ENCODE peak calls at places on chromosome 20, in ten cellular contexts. O is sigmoid colon; H is GM13976; Y is stimulated activated CD8-positive, alpha-beta memory T cell treated with anti-CD3 and anti-CD28 coated beads, Interleukin-7, amount 100 ng/mL, for 4 hours; G is psoas muscle; P is Calu3; U is T-helper 1 cell; D is mucosa of gallbladder; Z is activated T-helper 1 cell treated with anti-CD3 and anti-CD28 coated beads, Interleukin-12 subunit alpha, Interleukin-12 subunit beta, Interleukin-2, Interleukin-4 antibody, amounts not matched to agents 30 ng/mL and 10 ng/mL and 1 ng/mL, durations not matched to agents 14 hours and 24 hours and 36 hours; R is naive thymus-derived CD4-positive, alpha-beta T cell. B is an unnamed sample.

GRCh38 chr20:10510216-10510615 is 75.1 kb downstream of the SLX4IP start:
- DNase-seq in O (no peak), H (no peak), Y (no peak), G (no peak), P (no peak), U (no peak), D (no peak), Z (no peak), R (no peak), B (no peak)

GRCh38 chr20:13221673-13222318 is 722 bp downstream of the ISM1 start:
- DNase-seq in O (peak), H (peak), Y (peak), G (peak), P (peak), U (peak), D (peak), Z (peak), R (peak), B (peak)

GRCh38 chr20:31708839-31709534 is 13.7 kb downstream of the BCL2L1 start:
- DNase-seq in O (peak), H (no peak), Y (no peak), G (no peak), P (no peak), U (no peak), D (no peak), Z (no peak), R (no peak), B (no peak)

GRCh38 chr20:49705358-49705757 is 8.3 kb downstream of the B4GALT5 start:
- DNase-seq in O (no peak), H (peak), Y (no peak), G (no peak), P (no peak), U (no peak), D (no peak), Z (no peak), R (no peak), B (peak)

GRCh38 chr20:35171753-35172433 is at the start of gene PROCR:
- DNase-seq in O (peak), H (peak), Y (no peak), G (peak), P (peak), U (no peak), D (peak), Z (no peak), R (no peak), B (peak)

GRCh38 chr20:50216543-50217206 is 26.0 kb downstream of the CEBPB start:
- DNase-seq in O (no peak), H (no peak), Y (no peak), G (no peak), P (no peak), U (no peak), D (no peak), Z (no peak), R (no peak), B (no peak)

GRCh38 chr20:58102252-58102651 is 126.2 kb downstream of the ANKRD60 start:
- DNase-seq in O (no peak), H (no peak), Y (no peak), G (no peak), P (no peak), U (no peak), D (no peak), Z (no peak), R (no peak), B (no peak)

GRCh38 chr20:57262244-57263126 is 4.0 kb downstream of the BMP7 start:
- DNase-seq in O (no peak), H (no peak), Y (no peak), G (no peak), P (no peak), U (no peak), D (no peak), Z (no peak), R (no peak), B (no peak)

GRCh38 chr20:16864069-16864468 is 115.9 kb downstream of the OTOR start:
- DNase-seq in O (no peak), H (no peak), Y (no peak), G (no peak), P (no peak), U (no peak), D (no peak), Z (no peak), R (no peak), B (no peak)

GRCh38 chr20:1764136-1765033 is 106.8 kb upstream of the SIRPG start:
- DNase-seq in O (peak), H (peak), Y (peak), G (peak), P (peak), U (no peak), D (peak), Z (peak), R (peak), B (peak)

GRCh38 chr20:32125511-32125910 is 16.0 kb downstream of the TM9SF4 start:
- DNase-seq in O (no peak), H (no peak), Y (no peak), G (no peak), P (no peak), U (no peak), D (no peak), Z (no peak), R (no peak), B (no peak)

GRCh38 chr20:23514848-23515247 is 23.9 kb downstream of the CST8 start:
- DNase-seq in O (no peak), H (no peak), Y (no peak), G (no peak), P (no peak), U (no peak), D (no peak), Z (no peak), R (no peak), B (no peak)

GRCh38 chr20:56631318-56631989 is 2.3 kb downstream of the TFAP2C start:
- DNase-seq in O (no peak), H (no peak), Y (no peak), G (no peak), P (no peak), U (no peak), D (no peak), Z (no peak), R (no peak), B (no peak)

GRCh38 chr20:53873249-53873642 is 197.1 kb downstream of the BCAS1 start:
- DNase-seq in O (no peak), H (no peak), Y (no peak), G (no peak), P (no peak), U (no peak), D (no peak), Z (no peak), R (no peak), B (no peak)

GRCh38 chr20:59147197-59147596 is 16.4 kb upstream of the ZNF831 start:
- DNase-seq in O (no peak), H (no peak), Y (no peak), G (no peak), P (no peak), U (no peak), D (no peak), Z (no peak), R (no peak), B (no peak)

GRCh38 chr20:53208110-53208908 is 236.2 kb downstream of the TSHZ2 start:
- DNase-seq in O (no peak), H (no peak), Y (no peak), G (no peak), P (no peak), U (no peak), D (no peak), Z (no peak), R (no peak), B (no peak)

GRCh38 chr20:38308047-38308438 is 4.1 kb downstream of the BPI start:
- DNase-seq in O (no peak), H (no peak), Y (no peak), G (no peak), P (no peak), U (no peak), D (no peak), Z (no peak), R (no peak), B (no peak)

GRCh38 chr20:4681971-4682370 is 39.7 kb upstream of the PRND start:
- DNase-seq in O (no peak), H (no peak), Y (no peak), G (no peak), P (no peak), U (no peak), D (no peak), Z (no peak), R (no peak), B (no peak)

GRCh38 chr20:3811421-3812258 is 8.7 kb upstream of the AP5S1 start:
- DNase-seq in O (peak), H (no peak), Y (peak), G (peak), P (peak), U (peak), D (peak), Z (peak), R (peak), B (no peak)

GRCh38 chr20:45153147-45153546 is 21.6 kb upstream of the PI3 start:
- DNase-seq in O (no peak), H (no peak), Y (no peak), G (no peak), P (no peak), U (no peak), D (no peak), Z (no peak), R (no peak), B (no peak)

GRCh38 chr20:57787969-57788781 is 78.4 kb upstream of the PMEPA1 start:
- DNase-seq in O (no peak), H (no peak), Y (no peak), G (no peak), P (no peak), U (no peak), D (no peak), Z (no peak), R (no peak), B (no peak)

GRCh38 chr20:45111799-45112471 is 3.0 kb downstream of the WFDC5 start:
- DNase-seq in O (no peak), H (no peak), Y (no peak), G (no peak), P (peak), U (no peak), D (peak), Z (no peak), R (no peak), B (peak)

GRCh38 chr20:63612276-63612931 is 14.5 kb downstream of the GMEB2 start:
- DNase-seq in O (no peak), H (no peak), Y (no peak), G (no peak), P (no peak), U (no peak), D (no peak), Z (no peak), R (no peak), B (no peak)

GRCh38 chr20:59153355-59153681 is 10.3 kb upstream of the ZNF831 start:
- DNase-seq in O (peak), H (no peak), Y (no peak), G (peak), P (no peak), U (no peak), D (peak), Z (no peak), R (no peak), B (no peak)

GRCh38 chr20:1623501-1624250 is 3.9 kb upstream of the SIRPB1 start:
- DNase-seq in O (no peak), H (no peak), Y (no peak), G (no peak), P (no peak), U (no peak), D (no peak), Z (no peak), R (no peak), B (peak)

GRCh38 chr20:32527447-32528055 is 57.6 kb downstream of the NOL4L start:
- DNase-seq in O (no peak), H (no peak), Y (no peak), G (no peak), P (no peak), U (no peak), D (no peak), Z (no peak), R (no peak), B (no peak)

GRCh38 chr20:434221-434620 is 26.1 kb downstream of the RBCK1 start:
- DNase-seq in O (no peak), H (no peak), Y (no peak), G (no peak), P (no peak), U (no peak), D (no peak), Z (no peak), R (no peak), B (no peak)

GRCh38 chr20:63691711-63692435 is 4.6 kb upstream of the TNFRSF6B start:
- DNase-seq in O (peak), H (no peak), Y (no peak), G (no peak), P (no peak), U (no peak), D (no peak), Z (no peak), R (no peak), B (no peak)

GRCh38 chr20:4973330-4974097 is 27.8 kb downstream of the SLC23A2 start:
- DNase-seq in O (peak), H (peak), Y (peak), G (peak), P (peak), U (no peak), D (peak), Z (peak), R (peak), B (peak)

GRCh38 chr20:62117658-62118057 is 4.6 kb upstream of the LSM14B start:
- DNase-seq in O (no peak), H (no peak), Y (peak), G (peak), P (no peak), U (peak), D (peak), Z (peak), R (peak), B (no peak)